ENCODE peak calls at places on chromosomes 11 and 22, in five cellular contexts. Z is H1, S is gastrocnemius medialis, V is lower lobe of right lung, X is cardiac muscle cell. R is an unnamed sample.

GRCh38 chr11:12556155-12556554 is 118.1 kb upstream of the TEAD1 start:
- DNase-seq in Z (no peak), V (no peak), S (peak; percentile 44), X (no peak), R (no peak)

GRCh38 chr11:76329084-76329648 is 51.8 kb downstream of the THAP12 start:
- DNase-seq in V (peak; percentile 46), Z (no peak), S (no peak), X (peak; percentile 66), R (no peak)

GRCh38 chr11:130070109-130070828 is 575 bp downstream of the APLP2 start:
- DNase-seq in V (peak; percentile 65), X (peak; percentile 66), Z (no peak), S (peak; percentile 26), R (peak; percentile 45)

GRCh38 chr11:44747339-44747738 is 20.6 kb downstream of the TSPAN18 start:
- DNase-seq in S (no peak), Z (no peak), X (no peak), V (no peak), R (peak; percentile 62)

GRCh38 chr22:19879651-19879995 is 24.9 kb upstream of the GNB1L start:
- DNase-seq in X (no peak), S (no peak), Z (no peak), V (peak; percentile 39), R (no peak)

GRCh38 chr22:40043086-40043485 is 48.3 kb downstream of the FAM83F start:
- DNase-seq in Z (no peak), S (peak; percentile 46), X (no peak), V (no peak), R (no peak)

GRCh38 chr11:57637626-57638004 is 12.1 kb downstream of the YPEL4 start:
- DNase-seq in X (peak; percentile 80), S (no peak), Z (no peak), V (no peak), R (no peak)

GRCh38 chr11:128502736-128503135 is 84.6 kb downstream of the ETS1 start:
- DNase-seq in X (no peak), Z (no peak), S (no peak), V (no peak), R (peak; percentile 31)

GRCh38 chr11:16956538-16957153 is 57.6 kb downstream of the PLEKHA7 start:
- DNase-seq in X (no peak), S (no peak), Z (peak; percentile 27), V (no peak), R (no peak)

GRCh38 chr22:31210830-31211503 is 1.1 kb upstream of the LIMK2 start:
- DNase-seq in Z (no peak), V (no peak), S (peak; percentile 23), X (no peak), R (no peak)

GRCh38 chr11:93194673-93195291 is 3.0 kb downstream of the SLC36A4 start:
- DNase-seq in V (no peak), S (no peak), X (no peak), Z (no peak), R (no peak)

GRCh38 chr11:2742201-2742600 is 42.4 kb upstream of the KCNQ1OT1 start:
- DNase-seq in Z (no peak), V (peak; percentile 40), X (no peak), S (no peak), R (no peak)

GRCh38 chr11:134524876-134525845 is 113.1 kb upstream of the B3GAT1 start:
- DNase-seq in V (peak; percentile 24), X (no peak), Z (no peak), S (no peak), R (no peak)

GRCh38 chr22:23315341-23315917 is 135.1 kb downstream of the BCR start:
- DNase-seq in V (peak; percentile 69), Z (peak; percentile 13), X (peak; percentile 69), S (peak; percentile 31), R (peak; percentile 24)

GRCh38 chr11:125287467-125288232 is 123.1 kb downstream of the PKNOX2 start:
- DNase-seq in X (no peak), Z (no peak), S (no peak), V (no peak), R (no peak)

GRCh38 chr22:42617155-42617983 is 2.7 kb upstream of the POLDIP3 start:
- DNase-seq in V (no peak), Z (no peak), X (no peak), S (no peak), R (no peak)

GRCh38 chr11:124329787-124330478 is 9.9 kb upstream of the OR8D2 start:
- DNase-seq in V (no peak), X (no peak), Z (no peak), S (no peak), R (no peak)

GRCh38 chr11:58286249-58286648 is 18.2 kb upstream of the OR10W1 start:
- DNase-seq in S (no peak), X (peak; percentile 49), Z (no peak), V (no peak), R (no peak)

GRCh38 chr22:26474687-26475086 is 8.9 kb downstream of the HPS4 start:
- DNase-seq in V (no peak), S (no peak), X (no peak), Z (no peak), R (no peak)

GRCh38 chr22:45742866-45743450 is 71.3 kb downstream of the ATXN10 start:
- DNase-seq in V (peak; percentile 78), X (no peak), Z (no peak), S (peak; percentile 70), R (no peak)

GRCh38 chr22:25045176-25045575 is 92.7 kb downstream of the KIAA1671 start:
- DNase-seq in V (no peak), S (no peak), Z (no peak), X (no peak), R (no peak)

GRCh38 chr11:110165039-110165438 is 71.8 kb downstream of the ZC3H12C start:
- DNase-seq in V (no peak), X (no peak), Z (no peak), S (no peak), R (no peak)

GRCh38 chr11:110172666-110173065 is 79.5 kb downstream of the ZC3H12C start:
- DNase-seq in Z (no peak), X (no peak), V (no peak), S (no peak), R (no peak)

GRCh38 chr11:110173775-110174644 is 80.8 kb downstream of the ZC3H12C start:
- DNase-seq in V (peak; percentile 78), S (peak; percentile 43), Z (peak; percentile 69), X (peak; percentile 80), R (peak; percentile 23)

GRCh38 chr11:110168404-110168803 is 75.2 kb downstream of the ZC3H12C start:
- DNase-seq in Z (no peak), V (no peak), X (no peak), S (no peak), R (no peak)

GRCh38 chr11:110169738-110170137 is 76.5 kb downstream of the ZC3H12C start:
- DNase-seq in Z (no peak), S (no peak), V (no peak), X (no peak), R (no peak)
- H3K4me1 ChIP-seq in Z (peaks cover 10% of the 10 kb centered on the region), S (peaks cover 7% of the 10 kb centered on the region), V (peaks cover 11% of the 10 kb centered on the region), X (peaks cover 3% of the 10 kb centered on the region), R (no peaks in the 10 kb centered on the region)

GRCh38 chr11:67408437-67409200 is 4.7 kb downstream of the TBC1D10C start:
- DNase-seq in Z (no peak), S (no peak), X (no peak), V (no peak), R (no peak)
- H3K4me1 ChIP-seq in Z (no peaks in the 10 kb centered on the region), S (no peaks in the 10 kb centered on the region), X (no peaks in the 10 kb centered on the region), V (peaks cover 11% of the 10 kb centered on the region), R (peaks cover 80% of the 10 kb centered on the region)

GRCh38 chr11:1300569-1301187 is 8.8 kb downstream of the TOLLIP start:
- DNase-seq in X (no peak), Z (no peak), S (no peak), V (peak; percentile 37), R (no peak)
- H3K4me1 ChIP-seq in X (peaks cover 17% of the 10 kb centered on the region), Z (no peaks in the 10 kb centered on the region), S (peaks cover 43% of the 10 kb centered on the region), V (peaks cover 69% of the 10 kb centered on the region), R (no peaks in the 10 kb centered on the region)

DNA sequence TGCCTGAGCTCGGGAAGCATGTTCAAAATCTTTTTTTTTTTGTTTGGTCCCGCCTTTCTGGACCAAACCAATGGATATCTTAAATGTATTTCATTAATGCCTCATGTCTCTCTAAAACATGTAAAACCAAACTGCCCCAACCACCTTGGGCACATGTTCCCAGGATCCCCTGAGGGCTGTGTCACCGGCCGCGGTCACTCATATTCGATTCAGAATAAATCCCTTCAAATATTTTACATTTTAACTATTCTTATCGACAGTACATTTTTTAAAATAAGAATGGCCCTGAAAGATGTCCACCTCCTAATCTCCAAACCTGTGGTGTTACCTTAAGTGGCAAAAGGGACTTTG is 2.1 kb downstream of the RNH1 start:
- DNase-seq in Z (no peak), X (no peak), V (no peak), S (no peak), R (no peak)
- H3K4me1 ChIP-seq in Z (no peaks in the 10 kb centered on the region), X (peaks cover 5% of the 10 kb centered on the region), V (peaks cover 53% of the 10 kb centered on the region), S (peaks cover 23% of the 10 kb centered on the region), R (peaks cover 26% of the 10 kb centered on the region)

DNA sequence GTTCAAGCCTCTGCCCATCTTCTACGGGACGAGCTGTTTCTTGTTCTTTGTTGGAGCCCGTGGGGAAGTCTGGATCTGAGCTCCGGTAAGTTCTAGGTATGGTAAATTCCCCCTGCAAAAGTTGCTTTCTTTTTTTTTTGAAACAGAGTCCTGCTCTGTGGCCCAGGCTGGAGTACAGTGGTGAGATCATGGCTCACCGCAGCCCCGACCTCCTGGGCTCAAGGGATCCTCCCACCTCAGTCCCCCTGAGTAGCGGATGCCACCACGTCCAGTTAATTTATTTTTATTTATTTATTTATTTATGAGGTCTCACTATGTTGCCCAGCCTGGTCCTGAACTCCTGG is 35.5 kb upstream of the MOB2 start:
- DNase-seq in Z (no peak), X (no peak), S (no peak), V (no peak), R (no peak)
- H3K4me1 ChIP-seq in Z (no peaks in the 10 kb centered on the region), X (peaks cover 16% of the 10 kb centered on the region), S (peaks cover 35% of the 10 kb centered on the region), V (peaks cover 55% of the 10 kb centered on the region), R (peaks cover 7% of the 10 kb centered on the region)

R was measured in naive thymus-derived CD4-positive, alpha-beta T cell.